ENCODE peak calls at places on chromosome 14, in eight cellular contexts. V is NCI-H1092 treated with DMSO at 0.1 percent for 48 hours, Q is NCI-H69, O is amniotic stem cell, F is NCI-H187 treated with DMSO at 0.1 percent for 48 hours, I is iPS-NIHi11, R is GF-D8, E is NCI-H524 treated with DMSO at 0.1 percent for 48 hours. L is an unnamed sample.

GRCh38 chr14:51650721-51651387 is 856 bp upstream of the FRMD6 start:
- DNase-seq in R (no peak), V (no peak), E (no peak), Q (peak), O (no peak), I (no peak), F (no peak), L (no peak)

GRCh38 chr14:33602396-33602795 is 348.5 kb downstream of the EGLN3 start:
- DNase-seq in F (no peak), R (no peak), Q (no peak), I (no peak), V (no peak), O (no peak), E (no peak), L (no peak)

GRCh38 chr14:66082009-66082408 is 404.2 kb upstream of the CCDC196 start:
- DNase-seq in O (no peak), I (no peak), V (peak), E (no peak), Q (peak), F (no peak), R (no peak), L (no peak)

GRCh38 chr14:40599726-40600125 is 1007.0 kb upstream of the LRFN5 start:
- DNase-seq in I (no peak), E (no peak), R (no peak), Q (no peak), O (no peak), V (no peak), F (no peak), L (no peak)

GRCh38 chr14:50051106-50051505 is 65.3 kb downstream of the VCPKMT start:
- DNase-seq in F (no peak), O (no peak), I (no peak), V (no peak), Q (no peak), R (no peak), E (no peak), L (no peak)

GRCh38 chr14:102909911-102910310 is 12.6 kb upstream of the AMN start:
- DNase-seq in I (no peak), Q (no peak), O (no peak), R (no peak), V (no peak), F (no peak), E (no peak), L (no peak)

GRCh38 chr14:21494902-21495762 is 16.0 kb downstream of the METTL3 start:
- DNase-seq in Q (no peak), R (peak), O (no peak), I (no peak), F (no peak), V (no peak), E (no peak), L (no peak)

GRCh38 chr14:25069889-25070288 is 19.9 kb upstream of the STXBP6 start:
- DNase-seq in F (no peak), E (no peak), O (no peak), R (no peak), Q (no peak), V (no peak), I (no peak), L (no peak)

GRCh38 chr14:24630872-24631477 is 3.0 kb downstream of the GZMB start:
- DNase-seq in E (no peak), O (peak), F (no peak), Q (peak), I (peak), V (peak), R (no peak), L (no peak)

GRCh38 chr14:100107236-100107635 is 42.0 kb downstream of the EVL start:
- DNase-seq in O (no peak), F (no peak), V (no peak), I (no peak), R (no peak), Q (no peak), E (no peak), L (no peak)

GRCh38 chr14:33120341-33120740 is 181.7 kb downstream of the NPAS3 start:
- DNase-seq in V (no peak), I (no peak), O (no peak), F (no peak), R (no peak), E (no peak), Q (no peak), L (no peak)

GRCh38 chr14:89699076-89699475 is 255.5 kb downstream of the EFCAB11 start:
- DNase-seq in R (no peak), F (no peak), O (no peak), E (no peak), Q (no peak), I (no peak), V (no peak), L (no peak)

GRCh38 chr14:68309631-68310030 is 483.2 kb downstream of the ZFP36L1 start:
- DNase-seq in R (no peak), V (no peak), O (no peak), Q (peak), E (no peak), F (no peak), I (no peak), L (no peak)

GRCh38 chr14:100143934-100144333 is 15.5 kb downstream of the DEGS2 start:
- DNase-seq in Q (no peak), O (no peak), R (no peak), E (no peak), V (no peak), I (no peak), F (no peak), L (no peak)

GRCh38 chr14:32933943-32934890 is 4.5 kb upstream of the NPAS3 start:
- DNase-seq in F (no peak), Q (peak), R (no peak), E (peak), O (no peak), I (peak), V (peak), L (no peak)

GRCh38 chr14:73713804-73714655 is at the start of gene PNMA1:
- DNase-seq in I (peak), V (peak), F (peak), R (peak), E (peak), O (peak), Q (peak), L (peak)

GRCh38 chr14:81169711-81170103 is 51.1 kb downstream of the GTF2A1 start:
- DNase-seq in O (no peak), Q (no peak), V (peak), F (no peak), R (peak), I (no peak), E (no peak), L (no peak)

GRCh38 chr14:104081493-104081835 is 4.0 kb upstream of the ASPG start:
- DNase-seq in O (no peak), I (no peak), E (no peak), F (no peak), R (no peak), V (no peak), Q (no peak), L (no peak)

GRCh38 chr14:22606380-22606779 is 8.3 kb downstream of the ABHD4 start:
- DNase-seq in O (no peak), F (no peak), Q (peak), R (no peak), V (no peak), E (no peak), I (no peak), L (no peak)

GRCh38 chr14:31659278-31659677 is 98.1 kb downstream of the NUBPL start:
- DNase-seq in E (no peak), R (no peak), V (no peak), F (no peak), I (no peak), O (no peak), Q (no peak), L (no peak)